ENCODE peak calls at places on chromosomes 6 and 20, in four cellular contexts. One of them, this sample, is unnamed.

GRCh38 chr20:973785-974194 is 28.3 kb downstream of the RSPO4 start:
- DNase-seq in T-helper 1 cell: no peak
- DNase-seq in posterior vena cava: no peak
- DNase-seq in activated naive CD4-positive, alpha-beta T cell: no peak
- DNase-seq in this sample: peak; percentile 1

GRCh38 chr20:63686492-63687321 is 9.7 kb upstream of the TNFRSF6B start:
- DNase-seq in T-helper 1 cell: no peak
- DNase-seq in posterior vena cava: peak; percentile 97
- DNase-seq in activated naive CD4-positive, alpha-beta T cell: no peak
- DNase-seq in this sample: no peak

GRCh38 chr6:138115877-138116660 is 8.8 kb upstream of the PERP start:
- DNase-seq in T-helper 1 cell: peak; percentile 38
- DNase-seq in posterior vena cava: no peak
- DNase-seq in activated naive CD4-positive, alpha-beta T cell: peak; percentile 8
- DNase-seq in this sample: peak; percentile 47

GRCh38 chr20:45459606-45460005 is 9.9 kb upstream of the WFDC2 start:
- DNase-seq in T-helper 1 cell: no peak
- DNase-seq in posterior vena cava: no peak
- DNase-seq in activated naive CD4-positive, alpha-beta T cell: no peak
- DNase-seq in this sample: no peak

GRCh38 chr20:12815369-12815768 is 193.4 kb upstream of the SPTLC3 start:
- DNase-seq in T-helper 1 cell: no peak
- DNase-seq in posterior vena cava: no peak
- DNase-seq in activated naive CD4-positive, alpha-beta T cell: no peak
- DNase-seq in this sample: no peak

GRCh38 chr6:159973951-159974350 is 5.1 kb downstream of the IGF2R start:
- DNase-seq in T-helper 1 cell: no peak
- DNase-seq in posterior vena cava: no peak
- DNase-seq in activated naive CD4-positive, alpha-beta T cell: no peak
- DNase-seq in this sample: no peak

GRCh38 chr6:130853555-130854183 is 26.5 kb downstream of the SMLR1 start:
- DNase-seq in T-helper 1 cell: no peak
- DNase-seq in posterior vena cava: no peak
- DNase-seq in activated naive CD4-positive, alpha-beta T cell: no peak
- DNase-seq in this sample: no peak

GRCh38 chr20:40568200-40568599 is 120.8 kb downstream of the MAFB start:
- DNase-seq in T-helper 1 cell: no peak
- DNase-seq in posterior vena cava: no peak
- DNase-seq in activated naive CD4-positive, alpha-beta T cell: no peak
- DNase-seq in this sample: no peak

GRCh38 chr6:36577298-36577697 is 16.9 kb upstream of the SRSF3 start:
- DNase-seq in T-helper 1 cell: no peak
- DNase-seq in posterior vena cava: no peak
- DNase-seq in activated naive CD4-positive, alpha-beta T cell: no peak
- DNase-seq in this sample: no peak

GRCh38 chr6:112562348-112563220 is 215.5 kb downstream of the RFPL4B start:
- DNase-seq in T-helper 1 cell: no peak
- DNase-seq in posterior vena cava: no peak
- DNase-seq in activated naive CD4-positive, alpha-beta T cell: no peak
- DNase-seq in this sample: no peak

This sample was measured in NCI-H1694 treated with DMSO at 0.1 percent for 48 hours.